ENCODE peak calls at places on chromosomes 16 and 17, in ten cellular contexts. F is endothelial cell; A is AG09309; N is GM04503; J is HEK293T; I is ELF-1; B is endothelial cell of umbilical vein; E is esophagus squamous epithelium; S is activated naive CD8-positive, alpha-beta T cell treated with anti-CD3 and anti-CD28 coated beads for 36 hours; C is MV-4-11. Z is an unnamed sample.

GRCh38 chr17:78407387-78407990 is 29.0 kb downstream of the PGS1 start:
- DNase-seq in C (peak), I (no peak), F (no peak), A (no peak), S (no peak), N (no peak), E (no peak), J (no peak), B (no peak), Z (no peak)

GRCh38 chr17:78883533-78884131 is 19.4 kb downstream of the CEP295NL start:
- DNase-seq in F (peak), C (peak), N (peak), B (peak), J (no peak), E (no peak), S (no peak), I (peak), A (peak), Z (no peak)

GRCh38 chr17:46822388-46822921 is 4.0 kb upstream of the WNT3 start:
- DNase-seq in I (peak), C (no peak), B (no peak), A (no peak), J (no peak), F (no peak), S (peak), N (no peak), E (no peak), Z (no peak)

GRCh38 chr17:58786586-58787295 is 31.1 kb downstream of the PPM1E start:
- DNase-seq in N (peak), A (peak), J (no peak), B (peak), C (no peak), I (no peak), F (no peak), S (no peak), E (no peak), Z (no peak)

GRCh38 chr16:29025735-29026134 is 40.9 kb downstream of the LAT start:
- DNase-seq in A (no peak), I (no peak), N (no peak), B (no peak), J (no peak), C (no peak), F (no peak), E (no peak), S (no peak), Z (no peak)

GRCh38 chr17:46012506-46013079 is 13.5 kb downstream of the STH start:
- DNase-seq in A (no peak), F (no peak), B (no peak), S (no peak), N (no peak), I (no peak), C (no peak), E (no peak), J (no peak), Z (no peak)

GRCh38 chr17:61139219-61139618 is 260.4 kb upstream of the TBX2 start:
- DNase-seq in S (peak), E (no peak), I (no peak), N (peak), J (no peak), B (no peak), C (peak), A (no peak), F (no peak), Z (peak)

GRCh38 chr16:35506018-35506897 is 2046.8 kb downstream of the TP53TG3F start:
- DNase-seq in J (no peak), A (no peak), F (no peak), B (no peak), C (no peak), S (no peak), N (no peak), I (no peak), E (no peak), Z (no peak)

GRCh38 chr17:74161501-74161850 is 42.0 kb upstream of the RPL38 start:
- DNase-seq in S (no peak), N (no peak), J (no peak), E (no peak), B (no peak), I (no peak), F (no peak), A (no peak), C (no peak), Z (no peak)

GRCh38 chr17:3755335-3756030 is 31.8 kb downstream of the HASPIN start:
- DNase-seq in N (no peak), A (no peak), J (no peak), B (no peak), C (no peak), F (no peak), E (no peak), I (no peak), S (no peak), Z (no peak)

GRCh38 chr17:27668488-27668823 is 37.5 kb downstream of the LGALS9 start:
- DNase-seq in N (no peak), E (no peak), J (no peak), B (no peak), C (no peak), I (no peak), A (no peak), F (no peak), S (no peak), Z (no peak)

GRCh38 chr16:3020604-3021448 is 658 bp downstream of the TNFRSF12A start:
- DNase-seq in C (no peak), N (peak), F (no peak), S (peak), E (no peak), B (peak), I (peak), J (no peak), A (peak), Z (peak)

GRCh38 chr17:79395545-79395944 is 215.3 kb downstream of the RBFOX3 start:
- DNase-seq in I (no peak), N (no peak), F (no peak), S (no peak), J (no peak), B (no peak), C (no peak), A (no peak), E (no peak), Z (no peak)

GRCh38 chr16:79865918-79866317 is 265.4 kb upstream of the MAF start:
- DNase-seq in S (no peak), F (no peak), I (no peak), C (no peak), B (no peak), J (no peak), A (no peak), N (no peak), E (no peak), Z (no peak)

GRCh38 chr17:4920351-4921048 is 11.6 kb upstream of the GP1BA start:
- DNase-seq in C (peak), S (no peak), A (no peak), I (peak), F (no peak), N (no peak), E (no peak), B (no peak), J (no peak), Z (no peak)

GRCh38 chr17:81059026-81059425 is 24.1 kb downstream of the BAIAP2 start:
- DNase-seq in E (no peak), C (no peak), J (no peak), I (no peak), F (no peak), B (no peak), N (no peak), S (no peak), A (no peak), Z (no peak)

GRCh38 chr17:51085150-51085805 is 35.4 kb downstream of the SPAG9 start:
- DNase-seq in I (no peak), J (no peak), S (no peak), A (no peak), B (peak), C (no peak), N (no peak), E (no peak), F (no peak), Z (no peak)

GRCh38 chr16:11669380-11670146 is 1.3 kb downstream of the SNN start:
- DNase-seq in S (no peak), B (peak), A (no peak), F (no peak), J (no peak), I (peak), E (no peak), C (peak), N (no peak), Z (no peak)

GRCh38 chr17:61416540-61417363 is 17.1 kb downstream of the TBX2 start:
- DNase-seq in S (peak), I (peak), A (no peak), F (peak), N (no peak), C (peak), J (peak), B (peak), E (no peak), Z (peak)

GRCh38 chr17:3886776-3887175 is 6.1 kb downstream of the CAMKK1 start:
- DNase-seq in J (no peak), C (peak), B (no peak), N (no peak), E (no peak), I (no peak), S (no peak), A (no peak), F (no peak), Z (no peak)

GRCh38 chr17:17181666-17182600 is 24.2 kb downstream of the PLD6 start:
- DNase-seq in J (no peak), N (no peak), C (no peak), S (peak), I (no peak), E (no peak), F (no peak), B (no peak), A (no peak), Z (no peak)

GRCh38 chr17:8884336-8884990 is 17.0 kb upstream of the PIK3R6 start:
- DNase-seq in B (no peak), J (no peak), I (no peak), E (no peak), N (no peak), C (no peak), A (no peak), S (no peak), F (no peak), Z (no peak)

GRCh38 chr17:50363217-50364060 is 9.5 kb downstream of the MRPL27 start:
- DNase-seq in N (no peak), F (peak), J (no peak), E (no peak), S (no peak), A (no peak), C (no peak), B (peak), I (peak), Z (no peak)

GRCh38 chr17:67496286-67496685 is 119.2 kb downstream of the PITPNC1 start:
- DNase-seq in A (no peak), B (no peak), N (no peak), S (no peak), J (no peak), C (no peak), I (no peak), E (no peak), F (no peak), Z (no peak)

GRCh38 chr17:77332981-77333685 is 192.4 kb downstream of the SEC14L1 start:
- DNase-seq in I (no peak), N (peak), B (no peak), J (no peak), C (peak), F (no peak), E (no peak), A (peak), S (peak), Z (no peak)

Z was measured in effector CD4-positive, alpha-beta T cell.